ENCODE peak calls at places on chromosomes 16 and 17, in seven cellular contexts. X, C, Y, G, O, N and F are unnamed samples.

GRCh38 chr17:55722742-55723487 is at the start of gene TMEM100:
- DNase-seq in X (peak; percentile 57), C (peak; percentile 53), Y (no peak), G (no peak), O (no peak), N (no peak), F (peak; percentile 67)

GRCh38 chr17:1711804-1712203 is 1.6 kb upstream of the TLCD2 start:
- DNase-seq in X (no peak), C (no peak), Y (no peak), G (no peak), O (no peak), N (no peak), F (no peak)

GRCh38 chr16:3131755-3132377 is 3.0 kb upstream of the ZNF213 start:
- DNase-seq in X (no peak), C (no peak), Y (no peak), G (no peak), O (peak; percentile 55), N (peak; percentile 40), F (no peak)

GRCh38 chr16:27365142-27366089 is 36.6 kb upstream of the IL21R start:
- DNase-seq in X (no peak), C (no peak), Y (no peak), G (no peak), O (no peak), N (no peak), F (no peak)

GRCh38 chr16:51576498-51576897 is 425.4 kb upstream of the SALL1 start:
- DNase-seq in X (no peak), C (no peak), Y (no peak), G (no peak), O (no peak), N (no peak), F (no peak)

GRCh38 chr16:1181715-1182671 is 29.1 kb downstream of the CACNA1H start:
- DNase-seq in X (no peak), C (peak; percentile 35), Y (no peak), G (peak; percentile 57), O (peak; percentile 61), N (peak; percentile 76), F (no peak)

GRCh38 chr17:46877466-46877865 is 26.1 kb downstream of the WNT9B start:
- DNase-seq in X (no peak), C (no peak), Y (no peak), G (no peak), O (no peak), N (peak; percentile 43), F (no peak)

GRCh38 chr16:64586756-64587155 is 535.1 kb downstream of the CDH11 start:
- DNase-seq in X (no peak), C (no peak), Y (no peak), G (no peak), O (no peak), N (no peak), F (no peak)

GRCh38 chr17:7586673-7587419 is 3.0 kb downstream of the SOX15 start:
- DNase-seq in X (no peak), C (peak; percentile 52), Y (no peak), G (peak; percentile 85), O (peak; percentile 64), N (peak; percentile 64), F (no peak)

GRCh38 chr17:56325561-56325960 is 172.3 kb downstream of the ANKFN1 start:
- DNase-seq in X (no peak), C (no peak), Y (no peak), G (no peak), O (no peak), N (no peak), F (no peak)

GRCh38 chr17:50196036-50196435 is 5.4 kb downstream of the COL1A1 start:
- DNase-seq in X (no peak), C (no peak), Y (no peak), G (no peak), O (no peak), N (no peak), F (no peak)

GRCh38 chr17:1029196-1029911 is 32.4 kb downstream of the TIMM22 start:
- DNase-seq in X (peak; percentile 62), C (peak; percentile 51), Y (no peak), G (no peak), O (peak; percentile 43), N (no peak), F (peak; percentile 69)

GRCh38 chr17:34252138-34252889 is 2.8 kb upstream of the CCL2 start:
- DNase-seq in X (peak; percentile 97), C (peak; percentile 86), Y (no peak), G (peak; percentile 62), O (peak; percentile 81), N (peak; percentile 98), F (peak; percentile 92)

GRCh38 chr17:12637015-12637414 is 28.7 kb upstream of the MYOCD start:
- DNase-seq in X (no peak), C (no peak), Y (peak; percentile 47), G (peak; percentile 56), O (no peak), N (no peak), F (no peak)

GRCh38 chr17:31559647-31560501 is 168.4 kb downstream of the RAB11FIP4 start:
- DNase-seq in X (no peak), C (no peak), Y (no peak), G (no peak), O (no peak), N (no peak), F (no peak)

GRCh38 chr17:73371285-73371684 is 59.5 kb upstream of the CDC42EP4 start:
- DNase-seq in X (no peak), C (no peak), Y (no peak), G (peak; percentile 44), O (no peak), N (no peak), F (no peak)

GRCh38 chr17:45965741-45966140 is 33.3 kb upstream of the STH start:
- DNase-seq in X (no peak), C (no peak), Y (no peak), G (no peak), O (no peak), N (no peak), F (no peak)

GRCh38 chr16:89143201-89143741 is 28.3 kb upstream of the CDH15 start:
- DNase-seq in X (no peak), C (no peak), Y (no peak), G (no peak), O (no peak), N (no peak), F (no peak)

DNA sequence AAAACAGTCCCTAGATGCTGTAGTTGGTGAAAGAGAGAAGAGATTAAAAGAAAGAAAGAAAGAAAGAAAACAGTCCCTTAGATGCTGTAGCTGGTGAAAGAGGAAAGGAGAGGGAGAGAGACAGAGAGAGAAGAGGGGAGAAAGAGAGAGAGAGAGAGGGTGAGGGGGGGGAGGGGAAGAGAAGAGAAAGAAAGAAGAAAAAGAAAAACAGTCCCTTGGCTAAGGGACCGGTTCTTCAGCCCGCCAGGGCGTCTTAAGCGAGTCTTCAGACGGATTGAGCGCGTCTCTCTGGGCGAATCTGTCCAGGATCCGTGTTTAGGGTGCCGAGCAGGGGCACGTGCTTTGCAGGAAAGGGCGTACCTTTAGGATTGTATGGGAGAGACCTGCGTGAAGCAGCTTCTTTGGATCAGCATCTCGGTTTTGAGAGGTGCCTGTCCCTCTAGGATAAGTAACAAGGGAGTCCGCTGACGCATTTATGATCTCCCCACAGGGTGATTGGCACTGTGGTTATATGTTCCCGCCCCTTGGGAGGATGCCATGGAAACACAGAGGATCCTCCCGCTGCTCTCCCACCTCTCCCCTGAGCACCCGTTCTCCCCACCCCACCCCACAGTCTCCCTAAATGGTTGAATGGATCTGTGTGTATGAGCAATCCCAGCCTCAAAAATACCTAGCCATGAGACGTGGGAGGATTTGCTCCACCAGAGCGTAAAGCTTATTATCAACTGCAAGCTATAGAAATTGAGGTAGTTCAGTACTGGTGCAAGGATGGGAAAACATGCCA is 16.7 kb downstream of the GNGT2 start:
- DNase-seq in X (peak; percentile 62), C (peak; percentile 31), Y (no peak), G (peak; percentile 91), O (peak; percentile 70), N (peak; percentile 68), F (peak; percentile 63)
- TF ChIP-seq POLR2A in X (peak; percentile 47), C (no peak), Y (no peak), G (peak; percentile 34), O (no peak), N (no peak), F (no peak)

DNA sequence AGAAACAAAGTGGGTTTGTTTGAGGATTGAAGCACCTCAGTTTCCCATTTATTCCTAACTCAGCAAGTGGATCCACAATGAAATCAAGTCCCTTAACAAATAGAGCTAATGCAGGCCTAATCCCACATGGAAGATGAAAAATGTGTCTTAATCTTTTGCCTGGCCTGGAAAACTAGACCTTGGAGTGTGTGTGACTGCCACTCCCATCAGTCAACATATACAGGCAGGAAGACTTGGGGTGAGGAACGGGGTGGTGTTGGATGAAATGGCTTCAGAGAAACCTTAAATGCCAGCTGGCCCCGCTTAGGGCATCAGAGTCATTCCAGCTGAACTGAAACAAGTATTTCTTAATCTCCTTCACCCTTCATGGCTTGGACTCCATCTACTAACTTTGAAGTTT is 269.5 kb downstream of the MAF start:
- DNase-seq in X (no peak), C (no peak), Y (no peak), G (no peak), O (no peak), N (no peak), F (no peak)
- TF ChIP-seq CTCF in X (no peak), C (no peak), Y (no peak), G (no peak), O (no peak), N (no peak), F (no peak)

DNA sequence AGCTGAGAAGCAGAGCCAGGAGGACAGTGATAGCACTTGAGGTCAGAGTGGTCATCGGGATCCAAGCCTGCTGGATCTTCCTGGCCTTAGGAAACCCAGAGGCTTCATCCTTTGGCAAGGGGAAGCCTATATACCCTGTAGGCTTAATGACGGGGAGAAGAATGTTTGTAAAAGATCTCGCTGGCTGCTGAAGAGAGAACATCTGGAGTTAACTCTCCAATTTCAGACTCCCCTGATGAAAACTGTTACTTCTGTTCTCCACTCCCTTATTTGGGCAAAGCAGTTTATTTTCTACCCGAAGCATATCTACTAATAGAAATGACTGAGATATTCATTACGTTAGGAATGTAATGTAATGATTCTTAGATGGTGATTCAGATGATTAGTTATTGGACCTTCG is 487.0 kb downstream of the CDH13 start:
- DNase-seq in X (no peak), C (no peak), Y (no peak), G (no peak), O (no peak), N (no peak), F (no peak)
- H3K4me3 ChIP-seq in X (no peak overlapping the region), C (no peak overlapping the region), Y (no peak overlapping the region), G (no peak overlapping the region), O (no peak overlapping the region), N (no peak overlapping the region), F (no peak overlapping the region)

GRCh38 chr17:67366193-67367157 is at the start of gene PSMD12:
- DNase-seq in X (peak; percentile 87), C (peak; percentile 93), Y (no peak), G (peak; percentile 94), O (peak; percentile 95), N (peak; percentile 97), F (peak; percentile 98)
- TF ChIP-seq POLR2A in X (peak; percentile 77), C (peak; percentile 95), Y (peak; percentile 93), G (peak; percentile 94), O (peak; percentile 87), N (no peak), F (no peak)

GRCh38 chr17:51325471-51325870 is 65.1 kb downstream of the UTP18 start:
- DNase-seq in X (no peak), C (no peak), Y (no peak), G (no peak), O (no peak), N (no peak), F (no peak)

GRCh38 chr17:51319186-51319585 is 58.8 kb downstream of the UTP18 start:
- DNase-seq in X (no peak), C (no peak), Y (no peak), G (no peak), O (no peak), N (no peak), F (no peak)

GRCh38 chr17:51322390-51323029 is 62.2 kb downstream of the UTP18 start:
- DNase-seq in X (no peak), C (no peak), Y (no peak), G (peak; percentile 30), O (no peak), N (no peak), F (no peak)
- TF ChIP-seq CTCF in X (no peak), C (no peak), Y (peak; percentile 99), G (peak; percentile 63), O (no peak), N (peak; percentile 31), F (no peak)